ENCODE peak calls at places on chromosomes 2 and 18, in six cellular contexts. One of them, this sample, is unnamed.

GRCh38 chr2:200662727-200663126 is 76.9 kb downstream of the AOX1 start:
- DNase-seq in head of caudate nucleus: no peak
- DNase-seq in left cardiac atrium: no peak
- DNase-seq in NT2/D1: peak
- DNase-seq in NCI-H1417: no peak
- DNase-seq in foreskin keratinocyte: peak
- DNase-seq in this sample: no peak

GRCh38 chr18:61963705-61964104 is 70.9 kb upstream of the RNF152 start:
- DNase-seq in NCI-H1417: no peak
- DNase-seq in left cardiac atrium: no peak
- DNase-seq in head of caudate nucleus: no peak
- DNase-seq in foreskin keratinocyte: no peak
- DNase-seq in NT2/D1: no peak
- DNase-seq in this sample: no peak

GRCh38 chr2:177568893-177569292 is 176.3 kb downstream of the AGPS start:
- DNase-seq in NT2/D1: no peak
- DNase-seq in NCI-H1417: no peak
- DNase-seq in left cardiac atrium: no peak
- DNase-seq in head of caudate nucleus: no peak
- DNase-seq in foreskin keratinocyte: no peak
- DNase-seq in this sample: no peak

GRCh38 chr2:223060201-223060825 is 8.3 kb downstream of the KCNE4 start:
- DNase-seq in NCI-H1417: no peak
- DNase-seq in foreskin keratinocyte: no peak
- DNase-seq in NT2/D1: no peak
- DNase-seq in head of caudate nucleus: peak
- DNase-seq in left cardiac atrium: no peak
- DNase-seq in this sample: peak

GRCh38 chr2:215428060-215428910 is 7.6 kb downstream of the FN1 start:
- DNase-seq in head of caudate nucleus: no peak
- DNase-seq in left cardiac atrium: no peak
- DNase-seq in NCI-H1417: no peak
- DNase-seq in foreskin keratinocyte: peak
- DNase-seq in NT2/D1: no peak
- DNase-seq in this sample: no peak

GRCh38 chr2:84441036-84441435 is 18.0 kb downstream of the SUCLG1 start:
- DNase-seq in NCI-H1417: no peak
- DNase-seq in NT2/D1: no peak
- DNase-seq in head of caudate nucleus: no peak
- DNase-seq in left cardiac atrium: no peak
- DNase-seq in foreskin keratinocyte: no peak
- DNase-seq in this sample: no peak

GRCh38 chr2:185738679-185739472 is at the start of gene FSIP2:
- DNase-seq in NCI-H1417: no peak
- DNase-seq in left cardiac atrium: peak
- DNase-seq in NT2/D1: peak
- DNase-seq in head of caudate nucleus: no peak
- DNase-seq in foreskin keratinocyte: peak
- DNase-seq in this sample: no peak

GRCh38 chr2:99864561-99865216 is 277.7 kb downstream of the AFF3 start:
- DNase-seq in foreskin keratinocyte: no peak
- DNase-seq in NT2/D1: no peak
- DNase-seq in NCI-H1417: no peak
- DNase-seq in left cardiac atrium: peak
- DNase-seq in head of caudate nucleus: no peak
- DNase-seq in this sample: no peak

GRCh38 chr2:37389984-37390765 is 45.7 kb downstream of the QPCT start:
- DNase-seq in left cardiac atrium: no peak
- DNase-seq in head of caudate nucleus: peak
- DNase-seq in foreskin keratinocyte: peak
- DNase-seq in NCI-H1417: peak
- DNase-seq in NT2/D1: peak
- DNase-seq in this sample: no peak

GRCh38 chr2:28565720-28566295 is 69.9 kb downstream of the PLB1 start:
- DNase-seq in NCI-H1417: peak
- DNase-seq in foreskin keratinocyte: peak
- DNase-seq in head of caudate nucleus: no peak
- DNase-seq in NT2/D1: no peak
- DNase-seq in left cardiac atrium: no peak
- DNase-seq in this sample: no peak

GRCh38 chr2:170713280-170714155 is 1.6 kb upstream of the SP5 start:
- DNase-seq in left cardiac atrium: no peak
- DNase-seq in NT2/D1: no peak
- DNase-seq in head of caudate nucleus: no peak
- DNase-seq in foreskin keratinocyte: no peak
- DNase-seq in NCI-H1417: no peak
- DNase-seq in this sample: no peak

GRCh38 chr18:9617006-9617542 is 2.7 kb upstream of the PPP4R1 start:
- DNase-seq in NCI-H1417: no peak
- DNase-seq in head of caudate nucleus: no peak
- DNase-seq in NT2/D1: no peak
- DNase-seq in left cardiac atrium: no peak
- DNase-seq in foreskin keratinocyte: no peak
- DNase-seq in this sample: no peak

GRCh38 chr2:36441816-36442215 is 86.2 kb downstream of the CRIM1 start:
- DNase-seq in NT2/D1: no peak
- DNase-seq in left cardiac atrium: no peak
- DNase-seq in NCI-H1417: no peak
- DNase-seq in head of caudate nucleus: no peak
- DNase-seq in foreskin keratinocyte: no peak
- DNase-seq in this sample: peak

GRCh38 chr2:102206666-102207341 is 20.0 kb downstream of the IL1RL2 start:
- DNase-seq in head of caudate nucleus: no peak
- DNase-seq in NCI-H1417: no peak
- DNase-seq in NT2/D1: no peak
- DNase-seq in left cardiac atrium: no peak
- DNase-seq in foreskin keratinocyte: no peak
- DNase-seq in this sample: no peak

GRCh38 chr2:217010173-217010572 is 150.3 kb upstream of the TNP1 start:
- DNase-seq in head of caudate nucleus: no peak
- DNase-seq in NT2/D1: no peak
- DNase-seq in foreskin keratinocyte: no peak
- DNase-seq in left cardiac atrium: no peak
- DNase-seq in NCI-H1417: no peak
- DNase-seq in this sample: no peak

GRCh38 chr2:102773149-102773706 is 11.4 kb downstream of the TMEM182 start:
- DNase-seq in foreskin keratinocyte: no peak
- DNase-seq in NCI-H1417: no peak
- DNase-seq in head of caudate nucleus: no peak
- DNase-seq in left cardiac atrium: no peak
- DNase-seq in NT2/D1: no peak
- DNase-seq in this sample: no peak

GRCh38 chr2:241874277-241874925 is 4.9 kb downstream of the RTP5 start:
- DNase-seq in NCI-H1417: no peak
- DNase-seq in head of caudate nucleus: no peak
- DNase-seq in foreskin keratinocyte: no peak
- DNase-seq in NT2/D1: no peak
- DNase-seq in left cardiac atrium: no peak
- DNase-seq in this sample: no peak

GRCh38 chr2:25301453-25302352 is 40.0 kb downstream of the DNMT3A start:
- DNase-seq in NT2/D1: no peak
- DNase-seq in head of caudate nucleus: no peak
- DNase-seq in NCI-H1417: no peak
- DNase-seq in left cardiac atrium: no peak
- DNase-seq in foreskin keratinocyte: peak
- DNase-seq in this sample: no peak

GRCh38 chr2:10161961-10162441 is 39.5 kb downstream of the RRM2 start:
- DNase-seq in foreskin keratinocyte: peak
- DNase-seq in NT2/D1: no peak
- DNase-seq in head of caudate nucleus: peak
- DNase-seq in left cardiac atrium: no peak
- DNase-seq in NCI-H1417: peak
- DNase-seq in this sample: peak

GRCh38 chr2:167924556-167924955 is 322.8 kb downstream of the STK39 start:
- DNase-seq in foreskin keratinocyte: no peak
- DNase-seq in NCI-H1417: no peak
- DNase-seq in left cardiac atrium: no peak
- DNase-seq in NT2/D1: no peak
- DNase-seq in head of caudate nucleus: no peak
- DNase-seq in this sample: peak

GRCh38 chr2:165563468-165564225 is 94.1 kb downstream of the CSRNP3 start:
- DNase-seq in NCI-H1417: no peak
- DNase-seq in left cardiac atrium: no peak
- DNase-seq in NT2/D1: peak
- DNase-seq in foreskin keratinocyte: no peak
- DNase-seq in head of caudate nucleus: no peak
- DNase-seq in this sample: no peak

GRCh38 chr18:35890323-35890722 is 82.2 kb upstream of the RMP24 start:
- DNase-seq in NT2/D1: no peak
- DNase-seq in NCI-H1417: no peak
- DNase-seq in head of caudate nucleus: no peak
- DNase-seq in foreskin keratinocyte: no peak
- DNase-seq in left cardiac atrium: no peak
- DNase-seq in this sample: no peak

GRCh38 chr2:44836174-44836573 is 105.3 kb upstream of the SIX3 start:
- DNase-seq in foreskin keratinocyte: no peak
- DNase-seq in NCI-H1417: no peak
- DNase-seq in head of caudate nucleus: no peak
- DNase-seq in left cardiac atrium: no peak
- DNase-seq in NT2/D1: no peak
- DNase-seq in this sample: no peak

GRCh38 chr2:105431367-105432088 is 32.7 kb upstream of the FHL2 start:
- DNase-seq in foreskin keratinocyte: no peak
- DNase-seq in left cardiac atrium: peak
- DNase-seq in NCI-H1417: no peak
- DNase-seq in NT2/D1: no peak
- DNase-seq in head of caudate nucleus: no peak
- DNase-seq in this sample: peak

GRCh38 chr2:177533253-177533652 is 140.7 kb downstream of the AGPS start:
- DNase-seq in foreskin keratinocyte: no peak
- DNase-seq in NT2/D1: no peak
- DNase-seq in NCI-H1417: no peak
- DNase-seq in left cardiac atrium: no peak
- DNase-seq in head of caudate nucleus: no peak
- DNase-seq in this sample: no peak

GRCh38 chr2:201254331-201254730 is 6.0 kb upstream of the CASP8 start:
- DNase-seq in NT2/D1: peak
- DNase-seq in NCI-H1417: no peak
- DNase-seq in left cardiac atrium: no peak
- DNase-seq in head of caudate nucleus: no peak
- DNase-seq in foreskin keratinocyte: no peak
- DNase-seq in this sample: no peak

GRCh38 chr2:206004004-206004693 is 81.8 kb downstream of the INO80D start:
- DNase-seq in foreskin keratinocyte: no peak
- DNase-seq in head of caudate nucleus: no peak
- DNase-seq in left cardiac atrium: no peak
- DNase-seq in NT2/D1: peak
- DNase-seq in NCI-H1417: peak
- DNase-seq in this sample: no peak

GRCh38 chr18:74524097-74524496 is 10.2 kb upstream of the CNDP1 start:
- DNase-seq in foreskin keratinocyte: no peak
- DNase-seq in NT2/D1: no peak
- DNase-seq in head of caudate nucleus: no peak
- DNase-seq in NCI-H1417: peak
- DNase-seq in left cardiac atrium: no peak
- DNase-seq in this sample: peak

GRCh38 chr18:12886498-12887126 is 2.6 kb upstream of the PTPN2 start:
- DNase-seq in foreskin keratinocyte: peak
- DNase-seq in NCI-H1417: no peak
- DNase-seq in NT2/D1: no peak
- DNase-seq in head of caudate nucleus: no peak
- DNase-seq in left cardiac atrium: no peak
- DNase-seq in this sample: no peak

GRCh38 chr2:127358044-127358443 is 29.7 kb downstream of the MAP3K2 start:
- DNase-seq in foreskin keratinocyte: no peak
- DNase-seq in NT2/D1: no peak
- DNase-seq in NCI-H1417: no peak
- DNase-seq in head of caudate nucleus: no peak
- DNase-seq in left cardiac atrium: no peak
- DNase-seq in this sample: no peak

GRCh38 chr18:61921621-61922235 is 28.9 kb upstream of the RNF152 start:
- DNase-seq in NT2/D1: no peak
- DNase-seq in foreskin keratinocyte: no peak
- DNase-seq in left cardiac atrium: no peak
- DNase-seq in NCI-H1417: no peak
- DNase-seq in head of caudate nucleus: no peak
- DNase-seq in this sample: no peak

GRCh38 chr2:46548103-46548486 is 68.7 kb downstream of the TMEM247 start:
- DNase-seq in NCI-H1417: no peak
- DNase-seq in NT2/D1: no peak
- DNase-seq in foreskin keratinocyte: no peak
- DNase-seq in head of caudate nucleus: no peak
- DNase-seq in left cardiac atrium: peak
- DNase-seq in this sample: no peak

This sample was measured in NCI-H774.